ENCODE peak calls at places on chromosome 4, in six cellular contexts. One of them, this sample, is unnamed.

GRCh38 chr4:114263233-114263632 is 283.8 kb upstream of the ARSJ start:
- DNase-seq in T-helper 1 cell: no peak
- DNase-seq in A549: no peak
- DNase-seq in glutamatergic neuron: no peak
- DNase-seq in right atrium auricular region: no peak
- DNase-seq in stimulated activated CD4-positive, alpha-beta T cell treated with anti-CD3 and anti-CD28 coated beads, Interleukin-12 subunit alpha, Interleukin-12 subunit beta, amount 100 ng/mL, for 4 hours: no peak
- DNase-seq in this sample: no peak

GRCh38 chr4:125639182-125639621 is 324.4 kb downstream of the FAT4 start:
- DNase-seq in T-helper 1 cell: no peak
- DNase-seq in glutamatergic neuron: no peak
- DNase-seq in right atrium auricular region: no peak
- DNase-seq in A549: no peak
- DNase-seq in stimulated activated CD4-positive, alpha-beta T cell treated with anti-CD3 and anti-CD28 coated beads, Interleukin-12 subunit alpha, Interleukin-12 subunit beta, amount 100 ng/mL, for 4 hours: no peak
- DNase-seq in this sample: no peak

GRCh38 chr4:13706130-13706529 is 78.6 kb upstream of the BOD1L1 start:
- DNase-seq in A549: no peak
- DNase-seq in T-helper 1 cell: no peak
- DNase-seq in right atrium auricular region: no peak
- DNase-seq in stimulated activated CD4-positive, alpha-beta T cell treated with anti-CD3 and anti-CD28 coated beads, Interleukin-12 subunit alpha, Interleukin-12 subunit beta, amount 100 ng/mL, for 4 hours: no peak
- DNase-seq in glutamatergic neuron: no peak
- DNase-seq in this sample: no peak

GRCh38 chr4:91113130-91113706 is 986.0 kb downstream of the CCSER1 start:
- DNase-seq in glutamatergic neuron: no peak
- DNase-seq in stimulated activated CD4-positive, alpha-beta T cell treated with anti-CD3 and anti-CD28 coated beads, Interleukin-12 subunit alpha, Interleukin-12 subunit beta, amount 100 ng/mL, for 4 hours: no peak
- DNase-seq in right atrium auricular region: no peak
- DNase-seq in T-helper 1 cell: no peak
- DNase-seq in A549: peak; percentile 43
- DNase-seq in this sample: no peak

GRCh38 chr4:28744066-28744465 is 1883.4 kb downstream of the STIM2 start:
- DNase-seq in T-helper 1 cell: no peak
- DNase-seq in right atrium auricular region: no peak
- DNase-seq in stimulated activated CD4-positive, alpha-beta T cell treated with anti-CD3 and anti-CD28 coated beads, Interleukin-12 subunit alpha, Interleukin-12 subunit beta, amount 100 ng/mL, for 4 hours: no peak
- DNase-seq in A549: no peak
- DNase-seq in glutamatergic neuron: no peak
- DNase-seq in this sample: no peak

GRCh38 chr4:1990348-1990645 is 18.5 kb downstream of the NELFA start:
- DNase-seq in glutamatergic neuron: no peak
- DNase-seq in right atrium auricular region: no peak
- DNase-seq in T-helper 1 cell: no peak
- DNase-seq in stimulated activated CD4-positive, alpha-beta T cell treated with anti-CD3 and anti-CD28 coated beads, Interleukin-12 subunit alpha, Interleukin-12 subunit beta, amount 100 ng/mL, for 4 hours: no peak
- DNase-seq in A549: no peak
- DNase-seq in this sample: no peak

GRCh38 chr4:185847352-185848078 is 35.5 kb upstream of the SORBS2 start:
- DNase-seq in right atrium auricular region: no peak
- DNase-seq in A549: peak; percentile 77
- DNase-seq in stimulated activated CD4-positive, alpha-beta T cell treated with anti-CD3 and anti-CD28 coated beads, Interleukin-12 subunit alpha, Interleukin-12 subunit beta, amount 100 ng/mL, for 4 hours: no peak
- DNase-seq in glutamatergic neuron: no peak
- DNase-seq in T-helper 1 cell: no peak
- DNase-seq in this sample: no peak

GRCh38 chr4:30821891-30822612 is 101.9 kb downstream of the PCDH7 start:
- DNase-seq in T-helper 1 cell: no peak
- DNase-seq in right atrium auricular region: no peak
- DNase-seq in glutamatergic neuron: no peak
- DNase-seq in A549: peak; percentile 0
- DNase-seq in stimulated activated CD4-positive, alpha-beta T cell treated with anti-CD3 and anti-CD28 coated beads, Interleukin-12 subunit alpha, Interleukin-12 subunit beta, amount 100 ng/mL, for 4 hours: no peak
- DNase-seq in this sample: no peak

GRCh38 chr4:41216294-41217019 is 2.1 kb upstream of the APBB2 start:
- DNase-seq in A549: peak; percentile 87
- DNase-seq in T-helper 1 cell: no peak
- DNase-seq in stimulated activated CD4-positive, alpha-beta T cell treated with anti-CD3 and anti-CD28 coated beads, Interleukin-12 subunit alpha, Interleukin-12 subunit beta, amount 100 ng/mL, for 4 hours: peak; percentile 56
- DNase-seq in glutamatergic neuron: peak; percentile 83
- DNase-seq in right atrium auricular region: no peak
- DNase-seq in this sample: no peak

GRCh38 chr4:122746485-122746965 is 14.0 kb downstream of the BBS12 start:
- DNase-seq in stimulated activated CD4-positive, alpha-beta T cell treated with anti-CD3 and anti-CD28 coated beads, Interleukin-12 subunit alpha, Interleukin-12 subunit beta, amount 100 ng/mL, for 4 hours: no peak
- DNase-seq in right atrium auricular region: no peak
- DNase-seq in T-helper 1 cell: no peak
- DNase-seq in glutamatergic neuron: no peak
- DNase-seq in A549: no peak
- DNase-seq in this sample: no peak

GRCh38 chr4:128571747-128572146 is 237.8 kb upstream of the JADE1 start:
- DNase-seq in A549: peak; percentile 94
- DNase-seq in T-helper 1 cell: no peak
- DNase-seq in glutamatergic neuron: no peak
- DNase-seq in right atrium auricular region: peak; percentile 76
- DNase-seq in stimulated activated CD4-positive, alpha-beta T cell treated with anti-CD3 and anti-CD28 coated beads, Interleukin-12 subunit alpha, Interleukin-12 subunit beta, amount 100 ng/mL, for 4 hours: no peak
- DNase-seq in this sample: no peak

GRCh38 chr4:576245-576821 is at the start of gene TMEM271:
- DNase-seq in glutamatergic neuron: peak; percentile 68
- DNase-seq in A549: no peak
- DNase-seq in T-helper 1 cell: no peak
- DNase-seq in stimulated activated CD4-positive, alpha-beta T cell treated with anti-CD3 and anti-CD28 coated beads, Interleukin-12 subunit alpha, Interleukin-12 subunit beta, amount 100 ng/mL, for 4 hours: no peak
- DNase-seq in right atrium auricular region: no peak
- DNase-seq in this sample: no peak

GRCh38 chr4:186201535-186202230 is 10.3 kb downstream of the CYP4V2 start:
- DNase-seq in right atrium auricular region: no peak
- DNase-seq in A549: peak; percentile 67
- DNase-seq in glutamatergic neuron: peak; percentile 40
- DNase-seq in T-helper 1 cell: peak; percentile 43
- DNase-seq in stimulated activated CD4-positive, alpha-beta T cell treated with anti-CD3 and anti-CD28 coated beads, Interleukin-12 subunit alpha, Interleukin-12 subunit beta, amount 100 ng/mL, for 4 hours: peak; percentile 53
- DNase-seq in this sample: peak; percentile 14

GRCh38 chr4:13126976-13127910 is 356.9 kb downstream of the RAB28 start:
- DNase-seq in right atrium auricular region: no peak
- DNase-seq in T-helper 1 cell: no peak
- DNase-seq in stimulated activated CD4-positive, alpha-beta T cell treated with anti-CD3 and anti-CD28 coated beads, Interleukin-12 subunit alpha, Interleukin-12 subunit beta, amount 100 ng/mL, for 4 hours: no peak
- DNase-seq in A549: no peak
- DNase-seq in glutamatergic neuron: no peak
- DNase-seq in this sample: no peak

GRCh38 chr4:133145241-133145640 is 3.9 kb upstream of the PCDH10 start:
- DNase-seq in T-helper 1 cell: no peak
- DNase-seq in glutamatergic neuron: no peak
- DNase-seq in A549: no peak
- DNase-seq in right atrium auricular region: no peak
- DNase-seq in stimulated activated CD4-positive, alpha-beta T cell treated with anti-CD3 and anti-CD28 coated beads, Interleukin-12 subunit alpha, Interleukin-12 subunit beta, amount 100 ng/mL, for 4 hours: no peak
- DNase-seq in this sample: no peak

GRCh38 chr4:56215901-56216300 is 171.4 kb downstream of the AASDH start:
- DNase-seq in right atrium auricular region: no peak
- DNase-seq in A549: peak; percentile 12
- DNase-seq in stimulated activated CD4-positive, alpha-beta T cell treated with anti-CD3 and anti-CD28 coated beads, Interleukin-12 subunit alpha, Interleukin-12 subunit beta, amount 100 ng/mL, for 4 hours: no peak
- DNase-seq in glutamatergic neuron: no peak
- DNase-seq in T-helper 1 cell: no peak
- DNase-seq in this sample: no peak